ENCODE peak calls at places on chromosome X, in five cellular contexts. Q, G, U, B and E are unnamed samples.

GRCh38 chrX:140765043-140765784 is 55.7 kb downstream of the LINC00632 start:
- DNase-seq in Q (no peak), G (no peak), U (no peak), B (no peak), E (peak; percentile 8)

GRCh38 chrX:122504026-122504425 is 680.1 kb upstream of the GRIA3 start:
- DNase-seq in Q (no peak), G (no peak), U (no peak), B (no peak), E (no peak)

GRCh38 chrX:77442728-77443127 is 4.5 kb upstream of the FGF16 start:
- DNase-seq in Q (peak; percentile 90), G (no peak), U (peak; percentile 95), B (no peak), E (no peak)

GRCh38 chrX:112746812-112747630 is 67.3 kb upstream of the LHFPL1 start:
- DNase-seq in Q (peak; percentile 37), G (no peak), U (peak; percentile 54), B (no peak), E (no peak)

GRCh38 chrX:130120321-130120731 is 10.0 kb upstream of the ELF4 start:
- DNase-seq in Q (no peak), G (no peak), U (no peak), B (no peak), E (peak; percentile 40)

GRCh38 chrX:88072339-88073030 is 554.9 kb downstream of the KLHL4 start:
- DNase-seq in Q (no peak), G (no peak), U (no peak), B (no peak), E (no peak)

GRCh38 chrX:110852180-110852579 is 56.6 kb upstream of the CHRDL1 start:
- DNase-seq in Q (no peak), G (no peak), U (peak; percentile 2), B (no peak), E (peak; percentile 36)

GRCh38 chrX:132435222-132435621 is 53.6 kb downstream of the MBNL3 start:
- DNase-seq in Q (no peak), G (no peak), U (no peak), B (no peak), E (no peak)

GRCh38 chrX:146907391-146908240 is 93.1 kb upstream of the CXorf51A start:
- DNase-seq in Q (peak; percentile 53), G (no peak), U (peak; percentile 56), B (no peak), E (no peak)

GRCh38 chrX:41303013-41303412 is 30.9 kb upstream of the DDX3X start:
- DNase-seq in Q (no peak), G (no peak), U (no peak), B (no peak), E (no peak)

GRCh38 chrX:30895331-30895730 is 6.3 kb upstream of the TAB3 start:
- DNase-seq in Q (peak; percentile 10), G (no peak), U (no peak), B (no peak), E (no peak)

GRCh38 chrX:43467608-43468234 is 188.4 kb upstream of the MAOA start:
- DNase-seq in Q (no peak), G (no peak), U (no peak), B (no peak), E (no peak)

GRCh38 chrX:71053217-71053621 is 14.9 kb downstream of the SNX12 start:
- DNase-seq in Q (no peak), G (peak; percentile 48), U (no peak), B (peak; percentile 62), E (peak; percentile 52)

GRCh38 chrX:18887177-18887820 is 96.6 kb downstream of the PHKA2 start:
- DNase-seq in Q (no peak), G (peak; percentile 79), U (no peak), B (no peak), E (no peak)

GRCh38 chrX:40176256-40176978 is 78.7 kb upstream of the BCOR start:
- DNase-seq in Q (no peak), G (peak; percentile 82), U (no peak), B (no peak), E (peak; percentile 64)

GRCh38 chrX:7170903-7171302 is 22.9 kb upstream of the PUDP start:
- DNase-seq in Q (peak; percentile 40), G (no peak), U (peak; percentile 53), B (no peak), E (peak; percentile 13)

GRCh38 chrX:136725446-136726104 is 55.2 kb downstream of the ARHGEF6 start:
- DNase-seq in Q (no peak), G (no peak), U (peak; percentile 52), B (no peak), E (no peak)

GRCh38 chrX:43860646-43861370 is 21.4 kb downstream of the MAOB start:
- DNase-seq in Q (peak; percentile 13), G (no peak), U (peak; percentile 65), B (no peak), E (no peak)

GRCh38 chrX:108165349-108166111 is 74.0 kb downstream of the ATG4A start:
- DNase-seq in Q (peak; percentile 21), G (no peak), U (peak; percentile 62), B (peak; percentile 3), E (peak; percentile 20)

GRCh38 chrX:126658447-126658846 is 105.8 kb upstream of the DCAF12L1 start:
- DNase-seq in Q (no peak), G (no peak), U (peak; percentile 81), B (no peak), E (no peak)

GRCh38 chrX:150150081-150150779 is 211.9 kb upstream of the EOLA2 start:
- DNase-seq in Q (no peak), G (peak; percentile 43), U (no peak), B (no peak), E (no peak)

GRCh38 chrX:137194164-137194563 is 160.4 kb upstream of the GPR101 start:
- DNase-seq in Q (peak; percentile 0), G (no peak), U (peak; percentile 36), B (peak; percentile 33), E (peak; percentile 44)

GRCh38 chrX:22686138-22686541 is 313.6 kb upstream of the DDX53 start:
- DNase-seq in Q (peak; percentile 38), G (peak; percentile 37), U (peak; percentile 56), B (no peak), E (no peak)

GRCh38 chrX:21885568-21885967 is 29.8 kb downstream of the YY2 start:
- DNase-seq in Q (no peak), G (no peak), U (no peak), B (peak; percentile 21), E (no peak)

GRCh38 chrX:99348256-99348655 is 1061.8 kb downstream of the PCDH19 start:
- DNase-seq in Q (no peak), G (no peak), U (no peak), B (no peak), E (no peak)

GRCh38 chrX:77436682-77437081 is 10.5 kb upstream of the FGF16 start:
- DNase-seq in Q (peak; percentile 64), G (no peak), U (peak; percentile 69), B (no peak), E (no peak)

GRCh38 chrX:69000857-69001256 is 164.4 kb downstream of the PJA1 start:
- DNase-seq in Q (no peak), G (no peak), U (no peak), B (no peak), E (no peak)

GRCh38 chrX:47078129-47079043 is at the start of gene RGN:
- DNase-seq in Q (no peak), G (peak; percentile 41), U (no peak), B (peak; percentile 1), E (peak; percentile 6)

GRCh38 chrX:74924449-74925209 is 623 bp downstream of the NEXMIF start:
- DNase-seq in Q (no peak), G (peak; percentile 39), U (no peak), B (peak; percentile 38), E (peak; percentile 62)